ENCODE peak calls at places on chromosomes 12 and 14, in six cellular contexts. P, R, F, W, H and I are unnamed samples.

GRCh38 chr12:61647566-61647965 is 612.6 kb upstream of the USP15 start:
- DNase-seq in P (no peak), R (no peak), F (no peak), W (no peak), H (no peak), I (no peak)

GRCh38 chr14:104883681-104884361 is 18.8 kb downstream of the CEP170B start:
- DNase-seq in P (no peak), R (no peak), F (no peak), W (no peak), H (no peak), I (no peak)

GRCh38 chr12:53065470-53065869 is 13.7 kb downstream of the SPRYD3 start:
- DNase-seq in P (no peak), R (no peak), F (no peak), W (no peak), H (peak), I (no peak)

GRCh38 chr12:80364056-80364455 is 80.0 kb upstream of the PTPRQ start:
- DNase-seq in P (no peak), R (no peak), F (no peak), W (peak), H (no peak), I (no peak)

GRCh38 chr14:79064200-79064599 is 894.0 kb downstream of the NRXN3 start:
- DNase-seq in P (no peak), R (no peak), F (no peak), W (no peak), H (no peak), I (no peak)

GRCh38 chr14:101972126-101972785 is 7.9 kb downstream of the DYNC1H1 start:
- DNase-seq in P (peak), R (peak), F (peak), W (peak), H (peak), I (no peak)

GRCh38 chr12:92039048-92039447 is 106.6 kb downstream of the BTG1 start:
- DNase-seq in P (no peak), R (no peak), F (no peak), W (no peak), H (no peak), I (no peak)

GRCh38 chr12:49133014-49133413 is 1.8 kb upstream of the TUBA1B start:
- DNase-seq in P (no peak), R (no peak), F (no peak), W (no peak), H (no peak), I (no peak)

GRCh38 chr12:84950971-84951546 is 38.5 kb upstream of the SLC6A15 start:
- DNase-seq in P (no peak), R (peak), F (no peak), W (no peak), H (no peak), I (no peak)

GRCh38 chr14:31449971-31450610 is 7.2 kb downstream of the DTD2 start:
- DNase-seq in P (no peak), R (peak), F (no peak), W (peak), H (no peak), I (peak)

GRCh38 chr12:52266514-52266913 is 7.9 kb upstream of the KRT86 start:
- DNase-seq in P (no peak), R (no peak), F (no peak), W (no peak), H (no peak), I (no peak)

GRCh38 chr12:22169281-22169824 is 123.3 kb downstream of the CMAS start:
- DNase-seq in P (no peak), R (no peak), F (no peak), W (no peak), H (no peak), I (no peak)

GRCh38 chr12:44223736-44224135 is 387.9 kb downstream of the TMEM117 start:
- DNase-seq in P (no peak), R (no peak), F (no peak), W (no peak), H (no peak), I (no peak)

GRCh38 chr14:87575378-87575777 is 417.6 kb downstream of the GALC start:
- DNase-seq in P (no peak), R (no peak), F (no peak), W (no peak), H (no peak), I (no peak)

GRCh38 chr12:6554168-6554989 is 1.5 kb downstream of the IFFO1 start:
- DNase-seq in P (peak), R (peak), F (peak), W (peak), H (peak), I (peak)

GRCh38 chr14:105316563-105316941 is 2.0 kb downstream of the PACS2 start:
- DNase-seq in P (no peak), R (no peak), F (no peak), W (no peak), H (no peak), I (no peak)

DNA sequence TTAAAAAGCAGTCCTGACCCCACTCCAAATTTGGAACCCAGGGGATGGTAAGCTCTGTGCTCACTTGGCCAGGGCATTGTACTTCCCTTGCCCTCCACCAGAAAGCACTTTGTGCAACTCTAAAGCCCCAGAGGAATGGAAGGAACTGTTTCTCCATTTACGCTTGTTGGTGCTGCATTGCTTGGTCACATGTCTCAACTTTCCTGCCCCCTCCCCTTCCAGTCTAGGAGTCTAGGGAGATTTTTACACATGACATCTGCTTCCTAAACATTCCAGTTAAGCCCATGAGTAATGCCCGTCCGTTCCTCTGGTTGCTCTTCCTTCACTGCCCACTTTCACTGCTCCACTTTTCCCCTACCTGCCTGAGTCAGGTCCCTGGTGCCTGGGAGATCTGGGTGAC is 92.6 kb upstream of the MAP1LC3B2 start:
- DNase-seq in P (peak), R (peak), F (no peak), W (peak), H (no peak), I (no peak)
- TF ChIP-seq CTCF in P (peak), R (no peak), F (no peak), W (no peak), H (no peak), I (no peak)

DNA sequence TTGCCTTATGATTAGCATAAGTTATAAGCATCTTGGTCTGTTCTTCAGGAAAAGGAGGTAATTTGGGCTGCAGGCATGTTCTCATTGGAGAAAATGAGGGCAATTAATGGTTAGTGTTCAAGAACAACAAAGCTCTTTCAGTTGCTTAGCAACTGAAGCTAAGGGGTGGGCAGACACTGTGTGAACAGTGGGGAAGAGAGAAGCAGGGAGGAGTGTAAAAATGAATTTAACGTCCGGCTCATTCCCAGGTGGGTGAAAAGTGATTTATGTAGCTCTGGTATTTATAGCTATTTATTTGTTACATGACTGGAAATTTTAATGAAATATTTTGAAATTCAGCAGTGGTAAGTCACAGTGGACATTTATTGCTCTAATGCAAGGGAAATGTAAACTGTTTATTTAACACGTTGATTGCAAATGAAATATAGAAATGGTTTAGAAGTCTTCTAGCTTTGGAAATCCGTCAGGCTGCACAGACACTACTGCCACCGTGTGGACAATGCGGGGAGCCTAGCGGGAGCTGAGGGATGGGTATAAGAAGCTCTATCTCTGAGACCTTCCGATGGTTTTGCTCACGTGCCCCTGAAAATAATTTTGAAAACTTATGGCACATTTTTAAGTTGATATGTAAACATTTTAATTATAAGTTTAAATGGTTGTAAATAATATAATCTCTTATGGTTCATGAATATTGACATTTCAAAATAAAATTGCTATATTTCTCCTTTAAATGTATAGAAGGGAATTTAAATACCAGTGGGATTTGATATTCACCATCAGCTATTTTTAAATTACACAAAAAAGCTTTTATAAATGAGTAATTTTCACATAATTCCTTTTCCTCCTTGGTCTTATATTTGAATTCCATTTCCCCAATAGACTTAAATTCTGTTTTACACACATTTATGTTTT is 54.5 kb downstream of the E2F7 start:
- DNase-seq in P (peak), R (peak), F (peak), W (peak), H (peak), I (peak)
- TF ChIP-seq CTCF in P (peak), R (no peak), F (peak), W (peak), H (peak), I (peak)

DNA sequence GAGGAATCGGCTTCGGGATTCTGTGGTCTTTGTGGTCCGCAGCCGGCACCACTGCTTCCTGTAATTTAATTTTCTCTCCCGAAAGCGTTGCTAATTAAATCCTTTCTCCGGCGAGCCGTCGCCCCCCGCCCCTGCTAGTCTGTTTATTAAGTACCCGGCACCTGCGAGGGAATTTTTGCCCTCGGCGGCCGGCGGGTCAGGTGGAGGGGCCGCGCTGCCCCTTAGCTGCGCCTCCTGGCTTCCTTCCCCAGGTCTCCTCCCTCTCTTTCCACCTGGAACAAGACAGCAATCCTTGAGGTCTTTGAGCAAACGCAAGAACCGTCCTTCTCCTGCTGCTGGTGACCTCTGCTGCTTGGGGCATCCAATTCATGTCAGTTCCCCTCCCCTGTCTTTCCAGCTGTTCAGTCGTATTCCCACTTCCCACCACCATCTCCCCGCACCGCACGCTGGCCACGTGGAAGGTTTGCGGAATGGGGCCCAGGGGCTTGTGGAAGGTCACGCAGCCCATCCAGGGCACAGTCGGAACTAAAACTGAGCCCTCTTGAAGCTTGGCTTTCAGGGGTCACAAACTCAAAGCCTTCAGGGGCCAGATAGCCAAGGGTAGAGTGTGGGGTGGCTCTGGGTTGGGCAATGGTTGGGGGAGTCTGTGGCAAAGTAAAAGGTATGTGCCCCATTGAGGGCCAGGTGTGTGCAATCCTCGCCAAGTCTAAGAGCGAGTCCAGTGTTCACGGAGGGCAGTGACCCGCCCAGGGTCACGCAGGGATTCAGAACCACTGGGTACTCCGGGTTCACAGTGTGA is 16.1 kb downstream of the ZDHHC22 start:
- DNase-seq in P (no peak), R (no peak), F (no peak), W (no peak), H (no peak), I (no peak)
- TF ChIP-seq CTCF in P (no peak), R (no peak), F (peak), W (no peak), H (no peak), I (no peak)

DNA sequence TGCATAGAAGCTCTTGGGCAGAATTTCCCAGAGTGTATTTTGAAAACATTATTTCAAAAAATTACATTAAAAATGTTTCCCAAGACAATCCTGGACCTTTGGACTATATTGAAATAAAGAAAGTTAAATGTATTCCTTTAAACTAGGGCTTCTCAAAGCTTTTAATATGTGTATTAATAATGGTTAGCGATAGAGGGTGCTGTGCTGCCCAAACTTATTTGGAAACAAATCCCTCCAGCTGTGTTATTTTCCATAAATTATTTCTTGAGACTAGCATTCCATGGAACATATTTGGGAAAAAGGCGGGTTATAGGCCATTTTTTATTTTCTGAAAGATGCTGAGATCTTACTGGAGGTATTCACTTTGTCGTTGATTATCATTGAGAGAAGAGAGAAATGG is 397.8 kb upstream of the MIS18BP1 start:
- DNase-seq in P (no peak), R (no peak), F (no peak), W (peak), H (no peak), I (no peak)
- TF ChIP-seq CTCF in P (no peak), R (no peak), F (peak), W (peak), H (no peak), I (no peak)

GRCh38 chr12:42791399-42791798 is 201.9 kb upstream of the PRICKLE1 start:
- DNase-seq in P (no peak), R (no peak), F (no peak), W (peak), H (no peak), I (no peak)

GRCh38 chr12:42789808-42790760 is 200.5 kb upstream of the PRICKLE1 start:
- DNase-seq in P (no peak), R (peak), F (no peak), W (no peak), H (no peak), I (no peak)

GRCh38 chr12:42794811-42795210 is 205.3 kb upstream of the PRICKLE1 start:
- DNase-seq in P (peak), R (no peak), F (no peak), W (peak), H (no peak), I (no peak)

GRCh38 chr12:42790761-42791151 is 201.2 kb upstream of the PRICKLE1 start:
- DNase-seq in P (peak), R (peak), F (peak), W (peak), H (no peak), I (no peak)

DNA sequence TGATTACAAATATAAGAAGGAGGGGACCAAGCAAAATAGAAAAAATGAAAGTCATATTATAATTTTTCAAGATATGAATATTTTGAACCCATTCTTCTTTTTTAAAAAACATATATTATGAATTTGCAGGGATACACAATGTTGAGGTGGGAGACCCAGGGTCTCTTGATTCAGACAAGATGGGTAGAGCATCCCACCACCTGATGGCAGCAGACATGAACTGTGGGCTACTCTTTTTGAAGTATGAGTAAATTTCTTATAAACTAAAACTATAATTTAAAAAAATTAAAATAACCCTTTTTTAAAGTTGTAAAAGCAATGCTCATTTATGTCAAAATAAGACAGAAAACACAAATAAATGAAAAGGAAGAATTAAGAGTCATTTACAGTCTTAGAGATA is 202.7 kb upstream of the PRICKLE1 start:
- DNase-seq in P (no peak), R (no peak), F (no peak), W (no peak), H (no peak), I (no peak)
- TF ChIP-seq CTCF in P (peak), R (no peak), F (no peak), W (no peak), H (no peak), I (no peak)

GRCh38 chr12:56315626-56316473 is at the start of gene CNPY2:
- DNase-seq in P (peak), R (peak), F (peak), W (peak), H (peak), I (peak)
- TF ChIP-seq CTCF in P (peak), R (no peak), F (no peak), W (peak), H (no peak), I (peak)

DNA sequence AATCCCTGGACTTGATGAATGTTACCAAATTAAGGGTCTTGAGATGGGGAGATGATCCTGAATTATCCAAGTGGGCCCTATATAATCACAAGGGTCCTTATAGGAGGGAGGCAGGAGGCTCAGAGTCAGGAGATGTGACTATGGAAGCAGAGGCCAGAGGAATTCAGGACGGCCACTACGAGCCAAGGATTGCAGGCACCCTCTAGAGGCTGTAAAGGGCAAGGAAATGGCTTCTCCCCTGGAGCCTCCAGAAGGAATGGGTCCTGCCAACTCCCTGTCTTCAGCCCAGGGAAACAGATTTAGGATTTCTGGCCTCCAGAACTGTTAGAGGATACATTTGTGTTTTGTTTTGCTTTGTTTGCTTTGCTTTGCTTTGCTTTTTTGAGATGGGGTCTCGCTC is 8.8 kb downstream of the BDKRB1 start:
- DNase-seq in P (peak), R (peak), F (no peak), W (peak), H (no peak), I (no peak)
- TF ChIP-seq CTCF in P (peak), R (peak), F (peak), W (peak), H (no peak), I (peak)